ENCODE peak calls at places on chromosomes 1 and 21, in four cellular contexts. P is tibial artery, A is neural crest cell, C is cardiac fibroblast. L is an unnamed sample.

GRCh38 chr1:30695481-30695880 is 27.9 kb downstream of the MATN1 start:
- DNase-seq in C (no peak), P (peak; percentile 86), A (no peak), L (no peak)

GRCh38 chr1:24896596-24897262 is 33.3 kb downstream of the RUNX3 start:
- DNase-seq in P (peak; percentile 41), C (no peak), A (no peak), L (no peak)

GRCh38 chr1:14810631-14811325 is 212.3 kb downstream of the KAZN start:
- DNase-seq in A (no peak), P (no peak), C (no peak), L (no peak)

GRCh38 chr1:198575715-198576641 is 35.5 kb upstream of the ATP6V1G3 start:
- DNase-seq in P (no peak), C (peak; percentile 35), A (no peak), L (no peak)

GRCh38 chr1:234555390-234556112 is 54.4 kb downstream of the IRF2BP2 start:
- DNase-seq in A (no peak), P (no peak), C (no peak), L (no peak)

GRCh38 chr1:9184749-9185148 is 49.8 kb upstream of the H6PD start:
- DNase-seq in C (no peak), P (no peak), A (no peak), L (no peak)

GRCh38 chr1:180560200-180560867 is 1.6 kb downstream of the OVAAL start:
- DNase-seq in A (no peak), P (no peak), C (peak; percentile 12), L (no peak)

GRCh38 chr1:88276158-88276557 is 407.9 kb upstream of the PKN2 start:
- DNase-seq in A (no peak), C (peak; percentile 49), P (no peak), L (peak; percentile 34)

GRCh38 chr1:65431111-65431705 is 10.7 kb downstream of the LEPR start:
- DNase-seq in C (peak; percentile 78), P (no peak), A (no peak), L (peak; percentile 60)

GRCh38 chr1:22037520-22037919 is 15.0 kb upstream of the CDC42 start:
- DNase-seq in P (no peak), A (no peak), C (no peak), L (no peak)

GRCh38 chr1:168735987-168736386 is 7.0 kb upstream of the DPT start:
- DNase-seq in C (no peak), A (no peak), P (no peak), L (no peak)

DNA sequence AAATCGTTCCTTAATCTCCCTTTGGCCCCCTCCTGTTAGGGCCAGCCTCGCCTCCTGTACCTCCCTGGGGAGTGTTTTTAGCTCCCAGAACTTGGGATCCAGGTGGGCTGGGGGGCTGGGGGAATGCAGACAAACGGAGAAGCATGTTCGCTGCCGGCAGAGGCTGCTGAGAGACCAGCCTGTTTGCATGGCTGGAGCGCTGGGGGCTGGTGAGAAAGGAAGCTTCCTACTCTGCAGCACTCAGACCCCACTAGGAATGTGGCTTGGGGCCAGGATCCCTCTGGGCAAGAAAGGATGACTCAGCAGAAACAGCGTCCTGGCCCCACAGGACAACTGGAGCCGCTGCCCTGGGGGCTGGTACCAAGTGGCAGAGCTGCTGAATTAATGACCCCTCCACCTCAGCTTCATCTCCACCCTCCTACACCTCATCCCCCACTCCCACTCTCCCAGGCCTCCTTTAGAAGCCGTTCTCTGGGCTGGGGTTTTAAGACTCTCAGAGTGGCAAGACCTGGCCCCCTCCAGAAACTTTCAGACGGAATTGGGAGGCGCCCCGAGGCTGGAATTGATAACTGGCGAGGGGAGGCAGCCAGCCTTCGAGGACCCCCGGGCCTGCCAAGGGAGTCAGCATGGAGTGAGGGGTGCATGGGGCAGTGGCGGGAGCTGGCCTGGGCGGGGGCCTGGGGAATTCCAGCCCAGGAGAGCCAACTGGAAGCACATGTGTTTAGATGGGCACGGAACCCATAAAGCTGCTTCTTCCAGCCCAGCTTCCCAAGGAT is 28.5 kb upstream of the EPS8L3 start:
- DNase-seq in P (peak; percentile 82), A (peak; percentile 35), C (peak; percentile 85), L (peak; percentile 82)
- TF ChIP-seq CTCF in P (no peak), A (no peak), C (peak; percentile 41), L (no peak)

DNA sequence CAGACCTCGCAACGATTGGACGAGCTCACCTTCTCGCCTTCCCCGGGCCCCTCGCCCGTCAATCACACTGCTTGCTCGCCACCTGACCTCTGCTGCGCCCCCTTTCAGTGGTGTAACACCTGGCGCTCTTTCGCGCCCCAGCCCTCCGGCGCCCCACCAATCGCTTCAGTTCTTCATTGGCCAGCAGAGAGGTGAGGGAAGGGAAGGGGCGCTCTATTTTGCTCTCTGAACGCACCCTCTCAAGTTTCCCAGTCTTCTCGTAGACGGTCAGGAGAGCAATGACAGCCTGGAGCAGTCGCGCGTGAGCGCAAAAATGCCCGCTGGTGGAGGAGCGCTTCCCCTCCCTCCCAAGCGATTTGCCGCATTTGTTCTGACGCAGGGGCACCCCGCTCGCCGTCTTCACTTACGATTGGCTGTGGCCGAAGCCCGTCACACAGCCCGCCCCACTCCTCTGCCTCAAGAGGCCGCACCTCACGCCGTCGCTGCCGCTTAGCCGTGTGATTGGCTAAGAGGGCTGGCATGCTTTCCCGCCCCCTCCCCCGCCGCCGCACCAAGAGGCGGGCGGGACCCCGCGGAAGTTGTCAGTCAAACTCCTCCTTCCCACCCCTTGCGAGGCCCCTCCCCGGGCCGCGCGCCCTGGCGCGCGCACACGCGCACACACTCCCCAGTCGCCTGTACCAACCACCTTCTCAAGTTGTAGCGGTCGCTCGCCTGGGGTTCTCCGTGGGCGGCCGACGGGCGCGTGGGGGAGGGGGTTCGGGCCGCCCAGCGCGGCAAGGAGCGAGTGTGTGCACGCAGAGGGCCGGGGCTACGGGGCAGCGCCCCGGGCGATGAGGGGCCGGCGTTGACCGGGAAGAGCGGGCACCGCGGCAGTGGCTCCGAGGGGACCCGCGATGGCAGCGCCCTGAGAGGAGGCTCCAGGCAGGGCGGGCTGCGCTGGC is at the start of gene PPP2R5A:
- DNase-seq in C (peak; percentile 99), A (peak; percentile 92), P (peak; percentile 100), L (peak; percentile 100)
- TF ChIP-seq CTCF in C (peak; percentile 3), A (peak; percentile 47), P (no peak), L (peak; percentile 20)

GRCh38 chr1:204033321-204033720 is 39.6 kb upstream of the SOX13 start:
- DNase-seq in P (no peak), C (no peak), A (no peak), L (no peak)

GRCh38 chr1:204032642-204033235 is 40.2 kb upstream of the SOX13 start:
- DNase-seq in C (peak; percentile 8), A (no peak), P (no peak), L (peak; percentile 22)

GRCh38 chr1:204041803-204042505 is 31.0 kb upstream of the SOX13 start:
- DNase-seq in P (no peak), A (no peak), C (peak; percentile 70), L (no peak)

GRCh38 chr1:204041232-204041767 is 31.6 kb upstream of the SOX13 start:
- DNase-seq in P (peak; percentile 76), C (peak; percentile 46), A (no peak), L (no peak)

GRCh38 chr1:204036882-204037645 is 35.9 kb upstream of the SOX13 start:
- DNase-seq in P (no peak), C (no peak), A (no peak), L (no peak)
- TF ChIP-seq CTCF in P (no peak), C (no peak), A (peak; percentile 48), L (peak; percentile 17)

GRCh38 chr1:84611091-84611490 is 36.9 kb upstream of the CTBS start:
- DNase-seq in P (no peak), C (no peak), A (no peak), L (no peak)
- TF ChIP-seq CTCF in P (no peak), C (no peak), A (no peak), L (no peak)

GRCh38 chr1:109281680-109282496 is 1.1 kb downstream of the PSRC1 start:
- DNase-seq in C (peak; percentile 37), P (no peak), A (no peak), L (no peak)

GRCh38 chr1:109282497-109282951 is 421 bp downstream of the PSRC1 start:
- DNase-seq in P (no peak), A (no peak), C (no peak), L (no peak)

GRCh38 chr1:109280768-109281356 is 2.1 kb downstream of the PSRC1 start:
- DNase-seq in C (no peak), A (no peak), P (no peak), L (no peak)

GRCh38 chr1:109282952-109283747 is at the start of gene PSRC1:
- DNase-seq in P (peak; percentile 98), A (peak; percentile 95), C (peak; percentile 97), L (peak; percentile 96)

DNA sequence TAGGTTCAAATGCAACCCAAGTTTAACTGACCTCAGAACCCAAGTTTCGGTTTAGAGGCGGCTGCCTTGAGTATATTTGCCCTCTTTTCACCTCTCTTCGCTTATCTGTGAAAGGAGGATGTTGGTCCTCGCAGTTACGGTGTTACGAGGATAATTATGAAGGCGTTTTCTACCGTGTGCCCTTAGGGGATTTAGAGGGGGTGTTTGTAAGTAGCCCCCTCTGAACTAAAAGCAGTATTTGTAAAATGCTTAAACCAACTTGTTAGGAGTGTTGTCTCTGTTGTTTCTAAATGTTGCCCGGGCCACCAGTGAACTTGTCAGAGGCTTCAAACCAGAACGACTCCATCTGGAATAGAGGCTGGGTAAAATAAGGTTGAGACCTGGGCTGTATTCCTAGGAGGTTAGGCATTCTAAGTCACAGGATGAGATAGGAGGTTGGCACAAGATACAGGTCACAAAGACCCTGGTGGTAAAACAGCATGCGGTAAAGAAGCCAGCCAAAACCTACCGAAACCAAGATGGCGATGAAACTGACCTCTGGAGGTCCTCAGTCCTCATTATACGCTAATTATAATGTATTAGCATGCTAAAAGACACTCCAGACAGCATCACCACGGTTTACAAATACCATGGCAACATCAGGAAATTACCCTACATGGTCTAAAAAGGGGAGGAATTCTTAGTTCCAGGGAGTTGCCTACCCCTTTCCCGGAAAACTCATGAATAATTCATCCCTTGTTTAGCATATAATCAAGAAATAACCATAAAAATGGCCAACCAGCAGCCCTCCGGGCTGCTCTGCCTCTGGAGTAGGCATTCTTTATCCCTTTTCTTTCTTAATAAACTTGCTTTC is 1.0 kb upstream of the PSRC1 start:
- DNase-seq in P (no peak), A (no peak), C (no peak), L (no peak)
- TF ChIP-seq CTCF in P (no peak), A (no peak), C (no peak), L (no peak)

DNA sequence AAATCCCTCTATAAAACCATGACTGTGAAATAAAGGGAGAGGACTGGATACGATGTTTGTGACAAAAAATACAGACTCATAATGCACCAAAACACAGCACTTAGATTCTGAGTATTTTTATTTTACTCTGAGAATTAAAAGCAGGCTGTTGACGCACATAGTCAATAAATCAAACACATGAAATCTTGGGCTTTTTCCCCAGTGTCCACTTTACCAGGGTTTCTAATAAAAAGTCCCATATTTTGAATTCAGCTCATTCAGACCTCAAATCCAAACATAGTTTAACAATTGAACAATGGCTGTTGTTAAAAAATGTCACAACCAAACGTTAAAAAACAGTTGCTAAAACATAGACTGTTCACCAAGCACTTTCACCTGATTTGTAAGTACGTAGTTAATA is 553.4 kb downstream of the LTN1 start:
- DNase-seq in A (no peak), P (no peak), C (no peak), L (no peak)
- TF ChIP-seq CTCF in A (no peak), P (no peak), C (no peak), L (no peak)

GRCh38 chr1:33740040-33740745 is 123.7 kb upstream of the HMGB4 start:
- DNase-seq in A (no peak), C (no peak), P (no peak), L (no peak)
- TF ChIP-seq CTCF in A (no peak), C (no peak), P (no peak), L (no peak)

GRCh38 chr1:44885406-44885805 is 42.4 kb upstream of the PTCH2 start:
- DNase-seq in A (no peak), C (no peak), P (no peak), L (no peak)
- TF ChIP-seq CTCF in A (no peak), C (no peak), P (no peak), L (no peak)

GRCh38 chr1:171107257-171107940 is 16.7 kb downstream of the FMO3 start:
- DNase-seq in C (peak; percentile 39), A (no peak), P (no peak), L (peak; percentile 20)
- TF ChIP-seq CTCF in C (no peak), A (no peak), P (no peak), L (no peak)